ENCODE peak calls at places on chromosomes 6 and 20, in four cellular contexts. M is upper lobe of right lung, C is GM06990, V is AG04449. L is an unnamed sample.

GRCh38 chr6:47203266-47203967 is 106.3 kb downstream of the TNFRSF21 start:
- DNase-seq in M (no peak), C (peak), V (no peak), L (no peak)

GRCh38 chr20:1108437-1108920 is 9.9 kb upstream of the PSMF1 start:
- DNase-seq in M (peak), C (no peak), V (no peak), L (no peak)

GRCh38 chr20:33441142-33441955 is 2.2 kb downstream of the SNTA1 start:
- DNase-seq in M (no peak), C (no peak), V (no peak), L (no peak)

GRCh38 chr6:151808331-151809241 is 1.1 kb downstream of the ESR1 start:
- DNase-seq in M (no peak), C (no peak), V (no peak), L (no peak)

GRCh38 chr6:30515106-30515505 is 25.8 kb downstream of the HLA-E start:
- DNase-seq in M (no peak), C (no peak), V (no peak), L (no peak)

GRCh38 chr6:40733770-40734396 is 146.7 kb upstream of the LRFN2 start:
- DNase-seq in M (no peak), C (no peak), V (no peak), L (no peak)

GRCh38 chr20:16575390-16576140 is 2.3 kb upstream of the KIF16B start:
- DNase-seq in M (no peak), C (no peak), V (no peak), L (no peak)

GRCh38 chr6:38509713-38510112 is 130.0 kb downstream of the BTBD9 start:
- DNase-seq in M (no peak), C (no peak), V (peak), L (peak)

GRCh38 chr6:148629197-148629909 is 117.5 kb upstream of the UST start:
- DNase-seq in M (no peak), C (no peak), V (peak), L (no peak)

GRCh38 chr6:42025066-42025789 is 25.1 kb upstream of the TAF8 start:
- DNase-seq in M (no peak), C (peak), V (no peak), L (no peak)

GRCh38 chr6:44415424-44415823 is 27.9 kb downstream of the CDC5L start:
- DNase-seq in M (no peak), C (no peak), V (no peak), L (no peak)

GRCh38 chr20:24787621-24788020 is 161.4 kb upstream of the CST7 start:
- DNase-seq in M (no peak), C (no peak), V (no peak), L (no peak)

GRCh38 chr20:38878798-38879197 is 47.4 kb upstream of the FAM83D start:
- DNase-seq in M (no peak), C (no peak), V (no peak), L (no peak)

GRCh38 chr6:28355743-28356665 is 6.3 kb downstream of the ZKSCAN3 start:
- DNase-seq in M (peak), C (peak), V (peak), L (peak)

GRCh38 chr6:28356666-28357020 is 6.9 kb downstream of the ZKSCAN3 start:
- DNase-seq in M (no peak), C (no peak), V (no peak), L (no peak)

GRCh38 chr6:28354688-28355554 is 5.2 kb downstream of the ZKSCAN3 start:
- DNase-seq in M (peak), C (no peak), V (no peak), L (no peak)

GRCh38 chr6:28353356-28353755 is 3.6 kb downstream of the ZKSCAN3 start:
- DNase-seq in M (no peak), C (no peak), V (no peak), L (no peak)

GRCh38 chr6:28353981-28354676 is 4.4 kb downstream of the ZKSCAN3 start:
- DNase-seq in M (peak), C (no peak), V (no peak), L (no peak)
- H3K4me3 ChIP-seq in M (peak), C (no peak), V (no peak), L (no peak)

DNA sequence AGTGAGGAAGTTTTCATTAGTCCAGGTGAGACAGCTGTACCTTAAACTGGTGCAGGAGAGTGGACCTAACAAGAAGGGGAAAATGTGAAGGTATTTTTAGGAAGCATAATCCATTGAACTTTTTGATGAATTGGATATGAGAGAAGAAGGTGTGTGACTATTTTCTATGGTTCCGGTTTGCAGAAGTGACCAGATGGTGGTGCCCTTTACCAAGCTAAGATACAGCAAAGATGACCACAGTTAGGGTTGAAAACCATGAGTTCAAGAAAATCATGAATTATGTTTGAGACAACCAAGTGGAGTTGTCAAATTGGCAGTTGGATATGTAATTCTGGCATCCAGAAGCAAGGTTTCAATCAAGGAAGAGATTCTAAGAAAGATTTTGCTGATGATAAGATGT is 61.9 kb upstream of the NRSN1 start:
- DNase-seq in M (no peak), C (no peak), V (no peak), L (no peak)
- TF ChIP-seq CTCF in M (peak), C (peak), V (no peak), L (no peak)

DNA sequence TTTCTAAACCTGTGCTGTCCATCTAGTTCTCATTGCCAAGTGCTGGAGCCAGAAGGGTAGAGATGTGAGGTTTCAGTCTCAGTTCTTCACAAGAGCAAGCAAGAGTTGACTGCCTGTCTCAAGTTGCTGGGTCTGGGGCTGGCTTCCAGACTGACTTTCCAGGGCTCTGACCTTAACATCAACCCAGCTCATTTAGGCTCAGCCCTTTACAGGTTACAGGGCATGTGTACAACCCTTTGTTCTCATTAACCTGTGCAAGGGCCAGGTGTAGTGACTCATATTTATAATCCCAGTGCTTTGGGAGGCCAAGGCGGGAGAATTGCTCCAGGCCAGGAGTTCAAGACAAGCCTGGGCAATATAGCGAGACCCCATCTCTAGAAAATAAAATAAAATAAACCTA is 30.6 kb downstream of the FITM2 start:
- DNase-seq in M (no peak), C (no peak), V (no peak), L (no peak)
- H3K4me3 ChIP-seq in M (no peak), C (no peak), V (no peak), L (no peak)

GRCh38 chr6:3808759-3809514 is 40.2 kb upstream of the FAM50B start:
- DNase-seq in M (no peak), C (no peak), V (peak), L (peak)
- TF ChIP-seq CTCF in M (no peak), C (no peak), V (peak), L (no peak)

L was measured in HFF-Myc.